ENCODE peak calls at places on chromosomes 4 and X, in six cellular contexts. F, T, U, N, W and E are unnamed samples.
A peak's percentile ranks its signal among the peaks of the same experiment; 100 is the strongest.

GRCh38 chr4:90950385-90950841 is 823.2 kb downstream of the CCSER1 start:
- DNase-seq in F (no peak), T (no peak), U (no peak), N (no peak), W (no peak), E (no peak)

GRCh38 chr4:174646326-174646725 is 124.0 kb upstream of the HPGD start:
- DNase-seq in F (no peak), T (no peak), U (no peak), N (no peak), W (no peak), E (no peak)

GRCh38 chrX:105502336-105502735 is 281.8 kb upstream of the TEX13A start:
- DNase-seq in F (no peak), T (no peak), U (no peak), N (no peak), W (no peak), E (no peak)

GRCh38 chr4:177494791-177495190 is 52.6 kb upstream of the AGA start:
- DNase-seq in F (no peak), T (no peak), U (no peak), N (no peak), W (no peak), E (no peak)

GRCh38 chrX:137263374-137263773 is 229.6 kb upstream of the GPR101 start:
- DNase-seq in F (no peak), T (no peak), U (no peak), N (no peak), W (no peak), E (no peak)

GRCh38 chr4:98682719-98683118 is 24.3 kb upstream of the TSPAN5 start:
- DNase-seq in F (peak; percentile 81), T (no peak), U (no peak), N (no peak), W (no peak), E (no peak)

GRCh38 chr4:106868381-106869035 is 167.6 kb downstream of the DKK2 start:
- DNase-seq in F (no peak), T (no peak), U (no peak), N (no peak), W (no peak), E (no peak)

GRCh38 chrX:3659761-3660160 is 53.7 kb downstream of the PRKX start:
- DNase-seq in F (no peak), T (no peak), U (no peak), N (no peak), W (no peak), E (no peak)

GRCh38 chr4:75344915-75345314 is 169.3 kb downstream of the RCHY1 start:
- DNase-seq in F (no peak), T (no peak), U (no peak), N (no peak), W (no peak), E (no peak)

GRCh38 chrX:63919081-63919480 is 134.1 kb upstream of the ARHGEF9 start:
- DNase-seq in F (no peak), T (no peak), U (no peak), N (no peak), W (no peak), E (no peak)

DNA sequence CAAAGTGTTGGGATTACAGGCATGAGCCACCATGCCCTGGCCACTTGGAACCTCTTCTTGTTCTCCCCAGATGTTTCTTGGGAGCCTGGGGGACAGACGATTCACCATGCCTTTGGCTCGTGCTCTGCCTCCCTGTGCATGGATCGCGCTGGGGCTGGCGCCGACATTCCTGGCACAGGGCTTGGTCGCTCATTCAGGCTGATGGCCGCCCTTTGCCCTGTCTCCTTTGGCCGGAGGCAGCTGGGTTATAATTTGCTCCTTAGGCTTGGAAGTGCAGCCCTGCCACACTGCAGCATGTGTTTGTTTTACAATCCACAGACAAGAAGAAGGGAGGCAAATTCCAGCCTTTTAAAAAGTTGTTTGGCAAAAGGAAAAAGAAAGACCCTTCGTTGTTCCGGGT is 115.3 kb downstream of the AASDH start:
- DNase-seq in F (no peak), T (no peak), U (no peak), N (no peak), W (no peak), E (no peak)
- H3K4me1 ChIP-seq in F (no peaks in the 10 kb centered on the region), T (no peaks in the 10 kb centered on the region), U (no peaks in the 10 kb centered on the region), N (no peaks in the 10 kb centered on the region), W (no peaks in the 10 kb centered on the region), E (no peaks in the 10 kb centered on the region)

DNA sequence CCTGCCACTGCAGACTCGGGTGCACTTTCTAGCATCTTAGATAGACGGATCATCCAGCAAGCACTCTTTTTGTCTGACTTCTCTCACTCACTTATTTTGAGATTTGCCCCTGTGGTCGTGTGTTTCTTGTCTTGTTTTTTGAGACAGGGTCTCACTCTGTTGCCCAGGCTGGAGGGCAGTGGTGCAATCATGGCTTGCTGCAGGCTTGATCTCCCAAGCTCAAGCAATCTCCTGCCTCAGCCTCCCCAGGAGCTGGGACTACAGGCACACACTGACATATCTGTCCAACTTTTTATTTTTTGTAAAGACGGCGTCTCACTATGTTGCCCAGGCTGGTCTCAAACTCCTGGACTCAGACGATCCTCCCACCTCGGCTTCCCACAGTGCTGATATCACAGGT is 26.7 kb downstream of the FGFR3 start:
- DNase-seq in F (no peak), T (no peak), U (no peak), N (no peak), W (no peak), E (no peak)
- H3K27ac ChIP-seq in F (no peak overlapping the region), T (no peak overlapping the region), U (no peak overlapping the region), N (no peak overlapping the region), W (no peak overlapping the region), E (no peak overlapping the region)

DNA sequence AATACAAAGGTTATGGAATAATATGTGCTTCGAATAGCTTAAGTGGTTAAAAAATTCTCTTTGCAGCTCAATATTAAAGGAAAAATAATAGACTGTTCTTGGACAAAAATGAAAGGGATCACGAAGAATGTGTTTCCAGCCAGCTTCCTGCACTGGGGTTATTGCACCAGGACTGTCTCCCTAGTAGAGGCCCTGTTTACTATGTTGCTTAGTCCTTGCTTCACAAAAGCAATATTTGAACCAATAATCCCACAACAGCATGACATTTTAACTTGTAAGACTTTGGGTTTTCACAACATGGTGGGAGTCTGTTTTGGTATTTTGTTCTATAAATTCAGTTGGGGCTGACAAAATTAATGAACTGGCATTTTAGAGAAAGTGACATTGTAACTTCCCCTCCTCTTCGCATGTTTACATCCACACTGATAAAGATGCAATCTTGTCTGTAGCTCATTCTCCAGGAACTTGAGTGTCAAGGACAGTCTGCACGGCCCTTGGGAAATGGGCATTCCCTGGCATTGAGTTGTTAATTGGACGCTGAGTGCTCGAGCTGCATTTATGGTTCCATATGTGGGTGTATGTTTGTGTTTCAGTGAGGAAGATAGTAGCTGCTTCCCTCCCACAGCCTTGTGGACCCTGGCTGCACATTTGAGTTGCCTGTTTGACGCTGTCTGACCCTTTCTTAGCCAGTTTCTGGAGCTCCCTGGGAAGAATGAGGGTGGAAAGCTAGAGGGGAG is 39.1 kb downstream of the SHROOM2 start:
- DNase-seq in F (no peak), T (no peak), U (no peak), N (no peak), W (no peak), E (no peak)
- H3K4me3 ChIP-seq in F (no peak overlapping the region), T (no peak overlapping the region), U (no peak overlapping the region), N (no peak overlapping the region), W (no peak overlapping the region), E (no peak overlapping the region)

GRCh38 chr4:94536049-94536448 is 84.3 kb downstream of the PDLIM5 start:
- DNase-seq in F (peak; percentile 38), T (no peak), U (no peak), N (no peak), W (no peak), E (no peak)

GRCh38 chr4:94533405-94534223 is 81.9 kb downstream of the PDLIM5 start:
- DNase-seq in F (peak; percentile 48), T (no peak), U (no peak), N (no peak), W (no peak), E (no peak)

GRCh38 chr4:94532016-94532789 is 80.5 kb downstream of the PDLIM5 start:
- DNase-seq in F (peak; percentile 30), T (no peak), U (no peak), N (no peak), W (no peak), E (no peak)

GRCh38 chr4:94536649-94537464 is 85.1 kb downstream of the PDLIM5 start:
- DNase-seq in F (no peak), T (no peak), U (no peak), N (peak; percentile 19), W (no peak), E (no peak)

DNA sequence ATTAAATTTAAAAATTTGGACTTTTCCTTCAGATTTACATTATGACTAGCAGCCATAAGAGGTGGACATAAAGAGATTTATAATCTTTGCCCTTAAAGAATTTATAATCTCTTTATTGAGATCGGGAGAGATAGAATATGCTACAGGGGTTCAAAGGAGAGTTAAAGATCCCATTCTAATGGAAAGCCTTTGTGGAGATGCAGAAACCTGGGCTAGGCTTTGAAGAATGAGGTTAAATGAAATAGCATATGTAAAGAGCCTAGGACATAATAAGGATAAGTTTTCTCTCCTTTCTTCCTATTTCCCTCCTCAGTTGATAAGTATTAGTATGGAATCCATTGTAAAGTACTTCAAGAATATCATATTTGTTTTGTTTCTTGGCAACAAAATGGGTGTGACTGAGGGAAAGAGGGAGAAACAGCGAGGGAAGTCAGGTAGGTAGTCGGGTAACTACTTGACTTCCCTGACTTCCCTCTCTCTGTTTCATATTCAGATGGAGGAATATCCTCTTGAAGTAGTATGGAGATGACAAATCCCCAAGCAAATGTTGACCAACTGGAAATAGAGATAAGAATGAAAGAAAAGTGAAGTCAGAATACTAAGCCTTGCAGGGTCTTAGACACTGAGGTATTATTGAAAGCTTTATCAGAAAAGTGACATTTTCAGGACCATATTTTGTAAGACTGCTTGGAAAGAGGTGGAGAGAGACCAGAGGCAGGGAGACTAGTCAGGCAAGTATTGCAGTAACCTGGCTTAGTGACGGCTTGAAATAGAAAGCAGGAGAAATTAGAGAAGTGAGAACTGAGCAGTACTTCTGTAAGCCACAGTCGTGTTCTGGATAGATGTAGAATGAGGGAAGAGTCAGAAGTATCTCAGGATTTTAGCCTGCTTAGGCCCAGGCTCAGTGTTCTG is 82.9 kb downstream of the PDLIM5 start:
- DNase-seq in F (peak; percentile 60), T (no peak), U (no peak), N (no peak), W (no peak), E (no peak)
- H3K4me1 ChIP-seq in F (peaks cover 48% of the 10 kb centered on the region), T (peaks cover 19% of the 10 kb centered on the region), U (peaks cover 17% of the 10 kb centered on the region), N (peaks cover 50% of the 10 kb centered on the region), W (peaks cover 96% of the 10 kb centered on the region), E (no peaks in the 10 kb centered on the region)

GRCh38 chr4:182680196-182680771 is 236.9 kb downstream of the DCTD start:
- DNase-seq in F (no peak), T (peak; percentile 57), U (no peak), N (peak; percentile 29), W (peak; percentile 69), E (no peak)
- H3K27ac ChIP-seq in F (no peak overlapping the region), T (no peak overlapping the region), U (no peak overlapping the region), N (peak overlapping the region; percentile 31), W (no peak overlapping the region), E (no peak overlapping the region)

GRCh38 chr4:180990931-180991330 is 1252.3 kb upstream of the TENM3 start:
- DNase-seq in F (no peak), T (no peak), U (no peak), N (no peak), W (no peak), E (no peak)

GRCh38 chr4:180999217-180999616 is 1244.0 kb upstream of the TENM3 start:
- DNase-seq in F (no peak), T (no peak), U (no peak), N (no peak), W (no peak), E (no peak)

GRCh38 chr4:180993179-180993841 is 1249.9 kb upstream of the TENM3 start:
- DNase-seq in F (no peak), T (no peak), U (no peak), N (no peak), W (no peak), E (no peak)

GRCh38 chr4:180994722-180995121 is 1248.5 kb upstream of the TENM3 start:
- DNase-seq in F (no peak), T (no peak), U (no peak), N (no peak), W (no peak), E (no peak)
- H3K4me3 ChIP-seq in F (no peak overlapping the region), T (no peak overlapping the region), U (no peak overlapping the region), N (no peak overlapping the region), W (no peak overlapping the region), E (no peak overlapping the region)

GRCh38 chr4:26021417-26022345 is 107.7 kb downstream of the SMIM20 start:
- DNase-seq in F (no peak), T (no peak), U (no peak), N (no peak), W (no peak), E (no peak)
- H3K4me1 ChIP-seq in F (no peaks in the 10 kb centered on the region), T (no peaks in the 10 kb centered on the region), U (peaks cover 5% of the 10 kb centered on the region), N (no peaks in the 10 kb centered on the region), W (peaks cover 22% of the 10 kb centered on the region), E (no peaks in the 10 kb centered on the region)